ENCODE peak calls at places on chromosomes 1 and 21, in six cellular contexts. F, H, A, L, V and G are unnamed samples. For H3K27me3, the result is how much of the 10 kb centered on the place peaks cover.

GRCh38 chr1:4711191-4711915 is 56.9 kb downstream of the AJAP1 start:
- DNase-seq in A (no peak), F (no peak), V (peak), H (no peak), L (peak), G (no peak)

GRCh38 chr21:28018741-28019669 is 973.7 kb downstream of the LTN1 start:
- DNase-seq in F (no peak), A (no peak), H (no peak), V (no peak), L (peak), G (no peak)

GRCh38 chr1:41739061-41739955 is 179.4 kb downstream of the HIVEP3 start:
- DNase-seq in A (no peak), L (peak), V (no peak), H (peak), F (peak), G (peak)

GRCh38 chr1:6029351-6029750 is 16.3 kb upstream of the KCNAB2 start:
- DNase-seq in V (no peak), A (no peak), F (no peak), L (no peak), H (no peak), G (no peak)

GRCh38 chr1:160795951-160796383 is at the start of gene LY9:
- DNase-seq in V (no peak), H (peak), A (no peak), F (peak), L (no peak), G (peak)

GRCh38 chr1:54112027-54112426 is 40.8 kb downstream of the CDCP2 start:
- DNase-seq in L (no peak), A (no peak), F (no peak), V (no peak), H (no peak), G (no peak)

GRCh38 chr1:229059671-229060079 is 211.2 kb upstream of the RAB4A start:
- DNase-seq in V (no peak), A (peak), F (no peak), L (peak), H (no peak), G (peak)

GRCh38 chr1:50422946-50423669 is at the start of gene DMRTA2:
- DNase-seq in V (no peak), F (no peak), A (no peak), H (no peak), L (peak), G (no peak)

GRCh38 chr1:178953034-178953433 is 72.7 kb upstream of the FAM20B start:
- DNase-seq in V (no peak), F (no peak), H (no peak), L (no peak), A (peak), G (peak)

GRCh38 chr21:34846601-34847112 is 177.9 kb downstream of the CLIC6 start:
- DNase-seq in F (peak), H (no peak), V (no peak), A (no peak), L (no peak), G (no peak)

GRCh38 chr1:207807395-207808321 is 55.8 kb downstream of the CD46 start:
- DNase-seq in L (peak), V (no peak), H (no peak), A (peak), F (peak), G (no peak)

DNA sequence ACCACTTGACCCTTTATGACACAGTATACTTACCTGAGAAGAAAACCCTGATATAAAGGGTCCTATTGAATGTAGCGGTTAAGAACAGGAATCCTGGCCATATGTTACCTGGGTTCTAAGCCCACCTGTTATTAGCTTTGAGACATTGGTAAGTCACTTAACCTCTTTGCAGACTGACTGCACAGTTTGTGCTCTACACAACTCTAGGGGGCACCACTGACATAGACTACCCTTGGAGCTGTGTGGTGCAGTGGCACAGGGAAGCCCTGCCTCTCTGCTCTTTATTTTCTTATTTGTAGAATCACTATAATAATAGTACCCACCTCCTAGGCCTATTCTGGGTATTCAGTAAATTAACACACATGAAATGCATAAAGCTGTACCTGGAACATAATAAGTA is 165.6 kb downstream of the C1orf94 start:
- DNase-seq in F (no peak), L (no peak), H (no peak), A (no peak), V (no peak), G (no peak)
- TF ChIP-seq EP300 in F (no peak), L (no peak), H (no peak), A (no peak), V (no peak), G (no peak)

DNA sequence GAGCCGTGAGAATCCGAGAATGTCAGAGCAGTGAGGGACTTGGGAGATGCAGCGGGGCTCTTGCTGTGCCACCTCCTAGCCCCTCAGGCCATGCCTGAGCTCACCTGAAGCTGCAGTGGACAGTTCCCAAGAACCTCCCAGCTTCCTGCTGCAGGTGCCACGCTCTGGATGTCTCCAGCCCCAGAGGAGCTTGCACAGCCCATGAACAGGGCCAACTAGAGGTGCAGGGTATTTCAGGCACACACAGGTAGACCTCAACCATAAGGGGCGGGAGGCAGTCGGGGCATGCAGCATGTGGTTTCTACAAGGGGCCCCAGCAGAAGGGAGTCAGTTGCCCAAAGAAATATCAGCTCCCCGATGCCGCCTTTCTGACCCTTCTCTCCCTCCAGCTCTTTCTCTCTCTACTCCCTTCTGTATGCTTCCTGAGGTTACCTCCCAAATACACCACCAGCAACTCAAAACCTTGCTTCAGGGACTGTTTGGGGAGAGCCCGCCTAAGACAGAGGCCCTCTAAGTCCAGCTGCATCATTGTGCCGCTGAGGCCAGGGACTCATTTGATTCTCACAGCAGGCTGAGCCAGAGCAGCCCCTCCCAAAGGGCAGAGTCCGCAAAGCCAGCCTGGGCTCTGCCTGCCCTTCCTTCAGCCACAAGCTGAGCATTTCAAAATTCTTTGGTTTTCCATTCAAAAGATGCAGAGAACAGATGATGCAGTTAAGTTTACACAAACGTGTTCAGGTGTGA is 209.8 kb downstream of the MATN1 start:
- DNase-seq in L (no peak), F (no peak), A (no peak), V (no peak), H (no peak), G (no peak)
- H3K27me3 ChIP-seq in L (under half), F (under half), A (under half), V (under half), H (under half), G (under half)

GRCh38 chr1:145871994-145872411 is 13.1 kb upstream of the PIAS3 start:
- DNase-seq in H (no peak), F (peak), L (peak), A (peak), V (no peak), G (no peak)

GRCh38 chr1:145877923-145878486 is 7.7 kb downstream of the ANKRD35 start:
- DNase-seq in L (peak), H (no peak), V (no peak), A (no peak), F (no peak), G (no peak)

GRCh38 chr1:145868232-145868631 is 9.4 kb upstream of the PIAS3 start:
- DNase-seq in A (no peak), F (no peak), L (no peak), V (no peak), H (no peak), G (no peak)

GRCh38 chr1:145874646-145875045 is 11.0 kb downstream of the ANKRD35 start:
- DNase-seq in H (no peak), F (no peak), V (no peak), L (peak), A (no peak), G (no peak)

GRCh38 chr1:145872421-145872891 is 13.2 kb downstream of the ANKRD35 start:
- DNase-seq in V (no peak), F (peak), L (peak), A (no peak), H (no peak), G (peak)
- TF ChIP-seq EP300 in V (no peak), F (no peak), L (no peak), A (no peak), H (no peak), G (no peak)

GRCh38 chr21:35990609-35991008 is 69.7 kb downstream of the SETD4 start:
- DNase-seq in L (no peak), A (no peak), V (no peak), H (no peak), F (no peak), G (no peak)

GRCh38 chr21:35991131-35991530 is 69.2 kb downstream of the SETD4 start:
- DNase-seq in V (no peak), F (no peak), A (no peak), H (no peak), L (no peak), G (no peak)

GRCh38 chr21:35987475-35987874 is 72.9 kb downstream of the SETD4 start:
- DNase-seq in V (no peak), L (no peak), H (no peak), A (no peak), F (no peak), G (no peak)

GRCh38 chr21:35989185-35989735 is 71.1 kb downstream of the SETD4 start:
- DNase-seq in H (no peak), L (no peak), F (no peak), A (no peak), V (no peak), G (peak)

DNA sequence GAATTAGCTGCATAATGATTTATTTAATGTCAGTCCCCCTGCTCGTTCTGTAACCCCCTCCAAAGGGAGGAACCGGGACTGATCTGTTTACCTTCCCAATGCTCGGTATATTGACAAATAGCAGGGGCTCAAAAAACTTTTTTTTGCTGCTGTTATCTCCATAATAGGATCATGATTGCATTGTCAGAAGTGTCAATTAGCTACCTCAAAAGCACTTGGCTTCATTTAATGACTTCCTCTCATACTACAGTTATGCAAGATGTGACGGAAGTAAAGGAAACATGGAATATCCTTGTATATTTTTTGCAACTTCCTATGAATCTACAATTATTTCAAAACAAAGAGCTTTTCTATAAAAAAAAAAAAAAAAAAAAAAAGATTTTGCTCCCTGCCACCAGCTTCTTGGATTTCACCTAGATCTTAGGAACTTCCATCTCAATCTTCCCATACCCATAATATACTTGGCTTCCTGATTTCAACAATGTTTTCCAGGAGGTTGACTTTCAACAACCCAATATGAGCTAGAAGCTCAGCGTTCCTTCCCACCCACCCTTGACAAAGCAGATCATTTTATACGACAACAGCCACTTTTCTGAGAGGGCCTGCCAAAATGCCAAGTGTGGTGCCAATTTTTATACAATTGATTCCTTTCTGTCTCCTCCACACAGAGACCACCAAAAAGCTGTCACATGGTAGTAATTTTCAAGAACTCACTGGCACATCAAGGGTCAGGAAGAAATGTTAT is 71.8 kb downstream of the SETD4 start:
- DNase-seq in L (no peak), A (no peak), F (no peak), V (no peak), H (no peak), G (no peak)
- H3K27me3 ChIP-seq in L (under half), A (under half), F (under half), V (under half), H (under half), G (under half)

GRCh38 chr1:184768467-184768866 is 13.8 kb upstream of the EDEM3 start:
- DNase-seq in L (no peak), A (no peak), F (no peak), V (no peak), H (no peak), G (no peak)
- TF ChIP-seq EP300 in L (no peak), A (no peak), F (no peak), V (no peak), H (no peak), G (no peak)